ENCODE peak calls at places on chromosomes 2 and 18, in six cellular contexts. W, P, A, E, K and M are unnamed samples. For H3K4me1, the result is how much of the 10 kb centered on the place peaks cover.

GRCh38 chr18:26133652-26134051 is at the start of gene PSMA8:
- DNase-seq in E (no peak), P (no peak), A (no peak), K (peak), W (peak), M (peak)

GRCh38 chr2:215218587-215219577 is 80.5 kb upstream of the ABCA12 start:
- DNase-seq in A (no peak), K (peak), W (no peak), P (no peak), E (no peak), M (no peak)

GRCh38 chr18:3520230-3521085 is 70.5 kb downstream of the TGIF1 start:
- DNase-seq in P (no peak), E (no peak), A (no peak), K (no peak), W (no peak), M (no peak)

GRCh38 chr2:98805412-98806265 is 74.7 kb upstream of the MGAT4A start:
- DNase-seq in K (peak), E (no peak), W (peak), P (peak), A (no peak), M (peak)

GRCh38 chr18:24104486-24104885 is 34.4 kb upstream of the CABYR start:
- DNase-seq in E (no peak), A (no peak), K (no peak), P (no peak), W (no peak), M (no peak)

GRCh38 chr2:191218292-191218898 is 26.8 kb upstream of the MYO1B start:
- DNase-seq in K (peak), A (no peak), E (peak), P (peak), W (peak), M (peak)

GRCh38 chr2:240333985-240334384 is 101.5 kb upstream of the GPC1 start:
- DNase-seq in E (no peak), A (no peak), K (no peak), W (no peak), P (peak), M (no peak)

GRCh38 chr18:72830109-72830508 is 37.7 kb downstream of the NETO1 start:
- DNase-seq in E (no peak), A (peak), W (peak), P (peak), K (peak), M (peak)

GRCh38 chr2:217846321-217846743 is 156.5 kb downstream of the TNS1 start:
- DNase-seq in K (peak), W (no peak), E (no peak), P (peak), A (no peak), M (no peak)

GRCh38 chr2:50765146-50765545 is 266.8 kb downstream of the NRXN1 start:
- DNase-seq in W (no peak), P (no peak), A (no peak), K (no peak), E (no peak), M (no peak)

GRCh38 chr2:133130548-133131246 is 437.6 kb downstream of the NCKAP5 start:
- DNase-seq in W (no peak), K (peak), A (no peak), E (no peak), P (peak), M (no peak)

GRCh38 chr18:64765908-64766307 is 617.0 kb upstream of the LINC00305 start:
- DNase-seq in E (no peak), W (no peak), A (no peak), K (no peak), P (no peak), M (no peak)

GRCh38 chr2:2795438-2796091 is 464.5 kb upstream of the MYT1L start:
- DNase-seq in A (no peak), K (no peak), E (no peak), W (no peak), P (no peak), M (no peak)

GRCh38 chr2:152468832-152469692 is 134.1 kb downstream of the FMNL2 start:
- DNase-seq in A (peak), K (no peak), E (no peak), W (no peak), P (no peak), M (no peak)

GRCh38 chr18:50594931-50595330 is 35.0 kb downstream of the MAPK4 start:
- DNase-seq in A (no peak), P (no peak), K (peak), W (no peak), E (no peak), M (no peak)

GRCh38 chr18:79902640-79903039 is 48.8 kb downstream of the SLC66A2 start:
- DNase-seq in A (no peak), E (no peak), K (no peak), W (no peak), P (no peak), M (no peak)

GRCh38 chr2:10839813-10840212 is 27.2 kb upstream of the PDIA6 start:
- DNase-seq in K (no peak), E (no peak), P (peak), W (peak), A (no peak), M (peak)

GRCh38 chr18:26568926-26569700 is 20.8 kb upstream of the KCTD1 start:
- DNase-seq in W (no peak), E (no peak), A (no peak), K (no peak), P (no peak), M (no peak)

DNA sequence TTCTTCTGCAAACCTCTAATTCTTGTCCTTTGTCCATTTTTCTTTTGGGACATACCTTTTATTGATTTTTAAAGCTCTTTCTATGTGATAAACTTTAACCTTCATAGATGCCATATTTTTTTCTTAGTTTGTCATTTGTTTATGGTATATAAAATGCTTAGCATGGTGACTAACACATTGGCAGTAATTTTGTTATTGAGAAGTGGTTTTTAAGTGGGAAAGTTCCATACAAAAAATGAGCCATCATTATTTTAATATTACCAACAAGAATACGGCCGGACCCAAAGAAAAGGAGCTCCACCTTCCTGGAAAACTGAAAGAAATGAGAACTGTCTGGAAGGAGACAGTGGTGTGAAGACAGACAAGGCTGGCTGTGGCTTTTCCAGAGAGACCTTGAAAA is 270.1 kb upstream of the SIX2 start:
- DNase-seq in A (no peak), W (no peak), P (no peak), K (no peak), E (no peak), M (no peak)
- TF ChIP-seq EZH2 in A (no peak), W (no peak), P (no peak), K (no peak), E (no peak), M (no peak)

DNA sequence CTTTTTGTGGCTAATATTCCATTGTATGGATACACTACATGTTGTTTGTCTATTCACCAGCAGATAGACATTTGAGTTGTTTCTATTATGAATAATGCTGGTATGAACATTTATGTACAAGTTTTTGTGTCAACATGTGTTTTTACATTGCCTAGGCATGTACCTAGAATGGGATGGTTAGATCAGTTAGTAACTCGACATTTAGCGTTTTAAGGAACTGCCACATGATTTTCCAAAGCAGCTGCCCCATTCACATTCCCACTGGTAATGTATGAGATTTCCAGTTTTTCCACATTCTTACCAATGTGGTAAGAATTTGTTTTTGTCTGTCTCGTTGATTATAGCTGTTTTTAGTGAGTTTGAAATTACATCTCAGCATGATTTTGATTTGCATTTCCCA is 112.8 kb downstream of the FHOD3 start:
- DNase-seq in W (no peak), A (no peak), E (no peak), P (no peak), K (no peak), M (no peak)
- H3K4me1 ChIP-seq in W (under half), A (under half), E (under half), P (under half), K (under half), M (under half)

DNA sequence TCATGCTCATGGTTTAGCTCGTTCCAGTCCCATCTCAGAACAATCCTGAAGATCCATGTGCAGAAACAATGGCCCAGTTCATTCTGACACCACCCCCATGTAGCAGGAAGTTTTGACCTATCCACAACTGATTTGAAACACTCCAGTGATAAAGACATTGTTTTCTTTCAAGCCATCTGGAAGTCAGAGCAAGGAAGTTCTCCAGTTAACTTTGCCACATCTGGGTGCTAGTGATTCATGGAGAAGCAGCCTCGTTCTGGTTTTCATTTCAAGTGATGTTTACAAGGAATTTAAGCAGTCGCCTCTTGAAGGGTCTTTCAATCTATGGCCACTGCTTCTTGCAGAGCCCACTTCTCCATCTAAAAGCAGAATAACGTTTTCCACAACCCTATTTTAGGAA is 36.6 kb upstream of the TWIST2 start:
- DNase-seq in K (no peak), W (no peak), A (no peak), E (no peak), P (peak), M (no peak)
- H3K4me3 ChIP-seq in K (no peak), W (no peak), A (no peak), E (no peak), P (peak), M (no peak)

GRCh38 chr18:11885278-11885991 is 22.7 kb downstream of the MPPE1 start:
- DNase-seq in W (no peak), E (no peak), P (no peak), K (no peak), A (no peak), M (peak)

GRCh38 chr18:11886629-11887028 is 21.5 kb downstream of the MPPE1 start:
- DNase-seq in P (no peak), W (no peak), E (no peak), A (no peak), K (no peak), M (no peak)

GRCh38 chr18:11880586-11881304 is 27.4 kb downstream of the MPPE1 start:
- DNase-seq in W (no peak), A (no peak), K (no peak), E (peak), P (no peak), M (no peak)

GRCh38 chr18:11884396-11885030 is 23.6 kb downstream of the MPPE1 start:
- DNase-seq in A (no peak), E (no peak), K (no peak), P (no peak), W (no peak), M (no peak)

DNA sequence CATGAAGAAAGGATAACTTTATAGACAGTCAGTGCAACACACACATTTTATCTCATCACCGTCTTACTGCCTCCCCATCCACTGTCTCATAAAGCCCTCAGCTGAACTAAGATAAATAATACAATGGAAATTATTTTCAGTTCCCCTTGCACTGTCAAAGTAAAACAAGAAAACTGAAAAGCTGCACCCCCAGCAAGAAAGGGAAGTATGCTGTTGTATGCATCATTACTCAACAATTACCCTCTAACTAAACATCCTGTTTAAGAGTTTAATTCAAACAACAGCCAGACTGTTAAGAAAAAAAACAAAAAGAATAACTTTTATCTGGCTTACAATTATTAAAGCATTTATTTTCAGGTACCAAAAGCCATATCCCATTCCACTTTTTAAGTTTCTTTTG is 25.0 kb downstream of the MPPE1 start:
- DNase-seq in P (no peak), K (no peak), A (no peak), E (no peak), W (no peak), M (no peak)
- TF ChIP-seq EZH2 in P (no peak), K (no peak), A (no peak), E (no peak), W (no peak), M (no peak)

GRCh38 chr2:101151141-101151858 is at the start of gene TBC1D8:
- DNase-seq in E (peak), P (peak), A (peak), W (peak), K (peak), M (peak)

GRCh38 chr2:101147971-101148370 is 3.2 kb downstream of the TBC1D8 start:
- DNase-seq in E (no peak), K (no peak), A (no peak), W (no peak), P (no peak), M (no peak)

GRCh38 chr2:101150306-101151140 is 659 bp downstream of the TBC1D8 start:
- DNase-seq in A (peak), E (no peak), P (peak), K (no peak), W (peak), M (peak)

GRCh38 chr2:101148777-101149176 is 2.4 kb downstream of the TBC1D8 start:
- DNase-seq in K (no peak), A (no peak), W (no peak), P (no peak), E (no peak), M (no peak)

GRCh38 chr2:101149241-101150192 is 1.7 kb downstream of the TBC1D8 start:
- DNase-seq in E (no peak), K (peak), A (no peak), W (no peak), P (no peak), M (peak)
- H3K4me1 ChIP-seq in E (under half), K (under half), A (under half), W (under half), P (under half), M (under half)

DNA sequence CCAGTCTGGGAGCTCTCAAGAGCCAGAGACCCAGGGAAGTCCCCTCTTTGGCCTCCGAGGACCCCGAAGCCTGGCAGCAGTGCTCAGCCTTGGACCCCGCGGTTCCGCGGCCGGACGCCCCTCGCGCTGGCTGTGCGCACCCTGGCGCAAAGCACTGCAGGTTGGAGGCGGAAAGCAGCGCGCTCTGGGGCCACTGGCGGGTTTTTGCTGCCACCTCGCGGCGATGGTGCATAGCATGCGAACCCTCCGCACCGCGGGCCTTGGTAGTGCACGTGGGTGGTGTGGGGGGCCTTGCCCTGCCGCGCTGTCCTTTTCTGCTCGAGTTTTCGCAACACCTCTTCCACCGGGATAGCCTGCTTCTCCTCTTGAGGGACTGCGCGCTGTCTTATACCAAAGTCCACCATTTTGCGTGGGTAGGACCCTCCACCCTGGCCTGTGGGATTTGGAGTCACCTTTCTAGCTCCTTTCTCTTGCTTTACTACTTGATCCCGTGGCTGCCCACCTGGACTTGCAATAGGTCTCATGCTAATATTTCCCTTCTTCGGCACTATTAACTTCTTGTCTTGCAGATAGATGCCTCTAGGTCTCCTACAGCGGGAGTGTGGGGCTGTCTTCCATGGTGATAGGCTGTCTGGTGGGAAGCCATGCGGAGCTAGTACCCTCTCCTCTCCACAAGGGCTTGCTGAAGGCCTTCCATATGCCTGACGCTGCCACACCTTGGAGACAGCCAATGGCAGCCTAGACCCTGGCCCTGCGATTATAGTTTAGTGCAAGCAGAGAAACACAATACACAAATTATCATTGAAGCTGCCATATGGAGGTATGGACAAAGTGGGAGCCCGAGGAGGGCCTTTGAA is 14.3 kb downstream of the SIX3 start:
- DNase-seq in W (peak), A (peak), P (peak), E (peak), K (peak), M (peak)
- H3K4me3 ChIP-seq in W (peak), A (peak), P (peak), E (no peak), K (no peak), M (no peak)

DNA sequence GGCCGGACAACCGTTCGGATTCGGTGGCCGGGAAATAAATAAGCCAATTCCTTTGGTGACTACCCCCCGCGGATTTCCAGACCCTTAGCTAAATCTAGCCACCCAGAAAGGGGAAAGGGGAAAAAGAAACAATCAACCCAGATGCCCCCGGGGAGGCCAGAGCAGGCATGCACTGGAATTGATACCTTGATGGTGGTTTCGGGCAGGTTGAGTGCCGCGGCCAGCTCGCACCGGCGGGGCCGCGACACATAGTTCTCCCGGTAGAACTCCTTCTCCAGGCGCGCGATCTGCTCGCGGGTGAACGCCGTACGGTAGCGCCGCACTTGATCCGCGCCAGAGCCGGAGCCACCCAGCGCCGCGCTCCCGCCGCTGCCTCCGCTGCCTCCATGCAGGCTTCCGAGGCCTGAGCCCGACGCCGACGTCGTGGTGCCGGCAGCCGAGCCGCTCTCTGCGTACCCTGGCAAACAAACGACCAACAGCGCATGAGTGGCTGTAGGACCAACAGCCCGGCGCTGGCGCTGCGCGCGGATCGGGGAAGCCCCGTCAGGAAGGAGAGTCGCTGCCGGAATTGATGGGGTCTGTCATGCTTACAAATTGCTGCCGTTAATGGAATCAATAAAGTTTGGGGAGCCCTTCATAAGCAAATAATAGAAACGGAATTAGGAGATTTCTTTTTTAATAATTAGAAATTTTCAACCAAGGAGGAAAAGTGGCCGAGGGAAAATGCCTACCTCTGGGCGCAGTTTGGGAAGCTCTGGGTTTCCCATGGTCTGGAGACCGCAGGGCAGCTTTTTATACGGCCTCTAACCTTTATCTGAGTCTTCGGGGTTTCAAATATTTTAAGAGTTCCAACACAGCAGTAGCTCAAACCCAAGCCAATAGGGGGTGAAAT is 1.5 kb downstream of the EVX2 start:
- DNase-seq in K (no peak), E (no peak), W (peak), P (no peak), A (no peak), M (no peak)
- TF ChIP-seq EZH2 in K (peak), E (no peak), W (peak), P (peak), A (no peak), M (peak)

DNA sequence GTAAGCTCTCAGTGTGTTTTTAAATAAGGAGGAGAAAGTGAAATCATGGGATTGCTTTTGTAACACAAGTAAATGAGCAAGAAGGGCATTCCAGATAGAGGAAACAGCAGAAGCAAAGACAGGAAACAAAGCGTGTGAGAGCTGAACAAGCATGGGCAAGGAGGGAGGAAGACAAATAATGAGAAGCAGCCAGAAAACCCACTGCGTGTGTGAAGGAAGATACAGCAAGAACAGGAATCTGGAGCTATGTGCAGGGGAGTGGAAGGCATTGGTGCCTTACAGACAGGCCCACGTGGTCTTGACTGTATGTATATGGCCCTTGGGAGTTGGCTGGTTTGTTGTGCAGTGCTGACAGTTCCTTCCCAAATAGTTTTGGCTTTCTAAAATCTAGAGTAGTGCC is 88.6 kb downstream of the AAK1 start:
- DNase-seq in P (no peak), W (no peak), K (peak), E (no peak), A (no peak), M (no peak)
- H3K4me1 ChIP-seq in P (under half), W (under half), K (under half), E (under half), A (under half), M (under half)